ENCODE peak calls at places on chromosomes 13 and 19, in six cellular contexts. I, Q, S, U, R and F are unnamed samples.

GRCh38 chr13:40624338-40624737 is 42.1 kb downstream of the FOXO1 start:
- DNase-seq in R (no peak), Q (peak), I (no peak), U (no peak), S (no peak), F (no peak)

GRCh38 chr19:35143231-35143715 is at the start of gene FXYD7:
- DNase-seq in U (no peak), I (no peak), S (no peak), Q (no peak), R (no peak), F (no peak)

GRCh38 chr13:48448963-48449614 is 36.2 kb upstream of the LPAR6 start:
- DNase-seq in U (no peak), Q (no peak), R (no peak), S (peak), I (no peak), F (peak)

GRCh38 chr13:92842145-92842544 is 384.5 kb upstream of the GPC6 start:
- DNase-seq in Q (peak), R (no peak), I (no peak), U (no peak), S (peak), F (peak)

GRCh38 chr19:12346896-12347295 is 13.5 kb upstream of the ZNF563 start:
- DNase-seq in I (no peak), U (no peak), S (no peak), Q (no peak), R (no peak), F (no peak)

GRCh38 chr19:5050016-5050656 is 81.2 kb downstream of the KDM4B start:
- DNase-seq in Q (no peak), U (no peak), I (no peak), S (no peak), R (no peak), F (no peak)

GRCh38 chr13:88617176-88617575 is 946.0 kb downstream of the SLITRK5 start:
- DNase-seq in U (no peak), R (no peak), Q (peak), I (no peak), S (no peak), F (peak)

GRCh38 chr19:56092685-56093631 is 28.1 kb downstream of the ZNF787 start:
- DNase-seq in Q (no peak), R (no peak), S (no peak), U (no peak), I (no peak), F (no peak)

GRCh38 chr13:70188567-70188966 is 80.3 kb upstream of the KLHL1 start:
- DNase-seq in Q (peak), U (no peak), S (no peak), R (no peak), I (no peak), F (no peak)

GRCh38 chr13:62512194-62513141 is 1096.8 kb upstream of the PCDH20 start:
- DNase-seq in S (peak), I (peak), Q (peak), R (peak), U (no peak), F (peak)

GRCh38 chr19:24166055-24166454 is 79.1 kb downstream of the ZNF254 start:
- DNase-seq in I (no peak), R (peak), S (peak), Q (no peak), U (no peak), F (no peak)

GRCh38 chr19:4208385-4209094 is 20.8 kb upstream of the EBI3 start:
- DNase-seq in S (peak), Q (peak), R (peak), I (no peak), U (no peak), F (peak)

GRCh38 chr13:90020536-90020935 is 1327.0 kb upstream of the MIR17HG start:
- DNase-seq in I (no peak), U (no peak), Q (no peak), S (no peak), R (no peak), F (no peak)

GRCh38 chr13:23321534-23322241 is 111.8 kb downstream of the SACS start:
- DNase-seq in U (no peak), S (peak), I (no peak), R (peak), Q (no peak), F (peak)
- H3K4me3 ChIP-seq in U (no peak), S (peak), I (no peak), R (no peak), Q (no peak), F (no peak)

GRCh38 chr19:28823338-28823961 is 389.5 kb downstream of the UQCRFS1 start:
- DNase-seq in U (peak), Q (peak), I (peak), S (no peak), R (peak), F (no peak)
- H4K8ac ChIP-seq in U (no peak), Q (no peak), I (no peak), S (no peak), R (no peak), F (no peak)

GRCh38 chr13:112641456-112641855 is 48.4 kb upstream of the ATP11A start:
- DNase-seq in U (no peak), S (no peak), R (no peak), I (no peak), Q (no peak), F (no peak)

GRCh38 chr13:112638157-112638750 is 50.3 kb upstream of the TUBGCP3 start:
- DNase-seq in U (no peak), Q (no peak), I (no peak), R (peak), S (no peak), F (no peak)

GRCh38 chr13:112637017-112637801 is 49.3 kb upstream of the TUBGCP3 start:
- DNase-seq in R (peak), U (no peak), S (no peak), I (no peak), Q (peak), F (peak)

GRCh38 chr13:112636401-112636975 is 48.5 kb upstream of the TUBGCP3 start:
- DNase-seq in S (no peak), R (no peak), I (no peak), Q (no peak), U (no peak), F (no peak)

DNA sequence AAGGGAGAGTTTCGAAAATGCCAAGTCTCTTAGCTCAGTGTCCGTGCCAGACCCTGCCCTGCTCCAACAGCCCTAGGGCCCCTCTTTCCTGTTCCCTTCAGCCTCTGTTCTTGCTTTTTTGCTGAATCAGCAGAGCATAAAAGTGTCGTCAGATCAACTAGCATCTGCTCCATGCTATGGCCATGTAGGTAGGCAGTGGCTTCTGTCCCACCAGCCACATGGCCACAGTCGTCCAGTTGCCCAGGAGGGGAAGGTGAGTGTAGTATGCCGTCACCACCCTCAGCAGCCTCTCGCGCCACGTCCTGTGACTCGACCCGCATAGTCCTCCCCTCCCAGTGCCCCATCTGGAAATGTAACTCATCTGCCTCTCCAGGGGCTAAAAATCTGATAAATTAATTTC is 50.9 kb upstream of the ATP11A start:
- DNase-seq in R (peak), S (no peak), I (no peak), Q (no peak), U (no peak), F (no peak)
- H2AK5ac ChIP-seq in R (peak), S (no peak), I (no peak), Q (no peak), U (no peak), F (no peak)

DNA sequence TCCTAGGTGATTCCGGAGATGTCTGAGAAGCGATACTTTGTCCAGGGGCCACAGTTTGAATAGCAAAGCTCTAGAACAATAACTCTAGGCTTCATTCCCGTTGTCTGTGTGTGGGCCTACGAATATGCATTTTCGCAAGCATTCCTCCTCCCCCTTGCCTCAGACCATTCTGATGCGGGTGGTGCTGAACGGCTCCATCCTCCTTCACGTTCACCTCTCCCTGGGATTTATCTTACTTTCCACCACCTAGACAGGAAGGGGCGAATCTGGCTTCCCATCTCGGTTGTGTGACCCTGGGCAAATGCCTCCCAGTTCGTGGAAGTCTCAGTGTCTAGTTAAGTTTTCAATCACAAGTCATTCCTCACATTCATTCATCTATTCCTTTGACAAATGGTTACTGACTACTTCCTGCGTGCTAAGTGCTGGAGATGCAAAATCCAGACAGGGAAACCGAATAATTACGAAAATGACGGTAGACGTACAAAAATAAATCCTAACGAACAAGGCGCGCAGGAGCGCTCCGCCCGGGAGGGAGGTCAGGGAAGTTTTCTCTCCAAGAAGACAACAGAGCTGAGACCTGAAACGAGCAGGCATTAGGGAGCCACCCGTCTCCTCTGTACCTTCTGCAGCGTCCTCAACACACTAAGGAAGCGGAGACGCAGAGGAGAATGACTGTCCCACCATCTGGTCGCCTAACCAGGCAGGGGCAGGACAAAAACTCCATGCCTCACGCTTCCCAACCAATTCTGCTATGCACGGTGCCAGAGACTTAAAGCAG is 1.3 kb upstream of the CNOT3 start:
- DNase-seq in I (no peak), S (peak), Q (peak), U (no peak), R (peak), F (no peak)
- H3K4me3 ChIP-seq in I (peak), S (peak), Q (peak), U (peak), R (peak), F (peak)

GRCh38 chr13:79406597-79406908 is 498 bp upstream of the RBM26 start:
- DNase-seq in Q (no peak), S (no peak), U (no peak), R (no peak), I (no peak), F (no peak)

GRCh38 chr13:79404985-79405384 is 1.1 kb downstream of the RBM26 start:
- DNase-seq in Q (no peak), S (no peak), I (no peak), U (no peak), R (no peak), F (no peak)

GRCh38 chr13:79405501-79405830 is 589 bp downstream of the RBM26 start:
- DNase-seq in Q (peak), R (no peak), S (no peak), I (no peak), U (no peak), F (peak)

GRCh38 chr13:79407349-79407979 is 1.4 kb upstream of the RBM26 start:
- DNase-seq in I (no peak), Q (no peak), U (no peak), R (no peak), S (no peak), F (no peak)

GRCh38 chr13:79405831-79406596 is at the start of gene RBM26:
- DNase-seq in I (peak), Q (peak), R (peak), U (peak), S (peak), F (peak)
- H4K8ac ChIP-seq in I (no peak), Q (peak), R (peak), U (peak), S (peak), F (peak)

GRCh38 chr13:98308525-98308911 is 131.4 kb upstream of the RNF113B start:
- DNase-seq in Q (no peak), R (no peak), S (no peak), U (no peak), I (no peak), F (no peak)
- H2AK5ac ChIP-seq in Q (no peak), R (no peak), S (peak), U (peak), I (no peak), F (peak)

GRCh38 chr13:75959861-75960481 is 323.8 kb downstream of the LMO7 start:
- DNase-seq in S (no peak), Q (no peak), I (no peak), R (no peak), U (no peak), F (no peak)
- H3K4me3 ChIP-seq in S (no peak), Q (no peak), I (no peak), R (no peak), U (no peak), F (no peak)